ENCODE peak calls at places on chromosomes 2 and 18, in seven cellular contexts. One of them, this sample, is unnamed.

GRCh38 chr2:232636788-232637420 is 3.5 kb downstream of the EFHD1 start:
- DNase-seq in breast epithelium: no peak
- DNase-seq in WTC11: no peak
- DNase-seq in BJ: no peak
- DNase-seq in mammary epithelial cell: no peak
- DNase-seq in cardiac fibroblast: no peak
- DNase-seq in mesothelial cell of epicardium: no peak
- DNase-seq in this sample: no peak

GRCh38 chr2:36352024-36352398 is 3.6 kb upstream of the CRIM1 start:
- DNase-seq in breast epithelium: no peak
- DNase-seq in WTC11: no peak
- DNase-seq in BJ: no peak
- DNase-seq in mammary epithelial cell: no peak
- DNase-seq in cardiac fibroblast: peak; percentile 76
- DNase-seq in mesothelial cell of epicardium: no peak
- DNase-seq in this sample: no peak

GRCh38 chr18:3321133-3321812 is 59.3 kb downstream of the MYL12B start:
- DNase-seq in breast epithelium: no peak
- DNase-seq in WTC11: no peak
- DNase-seq in BJ: no peak
- DNase-seq in mammary epithelial cell: peak; percentile 96
- DNase-seq in cardiac fibroblast: peak; percentile 99
- DNase-seq in mesothelial cell of epicardium: no peak
- DNase-seq in this sample: no peak

GRCh38 chr2:100273387-100273786 is 48.9 kb downstream of the LONRF2 start:
- DNase-seq in breast epithelium: no peak
- DNase-seq in WTC11: no peak
- DNase-seq in BJ: no peak
- DNase-seq in mammary epithelial cell: no peak
- DNase-seq in cardiac fibroblast: no peak
- DNase-seq in mesothelial cell of epicardium: no peak
- DNase-seq in this sample: no peak

GRCh38 chr2:158599609-158600008 is 142.9 kb downstream of the PKP4 start:
- DNase-seq in breast epithelium: no peak
- DNase-seq in WTC11: no peak
- DNase-seq in BJ: no peak
- DNase-seq in mammary epithelial cell: peak; percentile 16
- DNase-seq in cardiac fibroblast: peak; percentile 8
- DNase-seq in mesothelial cell of epicardium: no peak
- DNase-seq in this sample: no peak

GRCh38 chr18:10120622-10121021 is 206.8 kb downstream of the VAPA start:
- DNase-seq in breast epithelium: no peak
- DNase-seq in WTC11: no peak
- DNase-seq in BJ: no peak
- DNase-seq in mammary epithelial cell: no peak
- DNase-seq in cardiac fibroblast: no peak
- DNase-seq in mesothelial cell of epicardium: no peak
- DNase-seq in this sample: no peak

GRCh38 chr2:153811516-153811915 is 60.2 kb upstream of the GALNT13 start:
- DNase-seq in breast epithelium: no peak
- DNase-seq in WTC11: no peak
- DNase-seq in BJ: no peak
- DNase-seq in mammary epithelial cell: no peak
- DNase-seq in cardiac fibroblast: no peak
- DNase-seq in mesothelial cell of epicardium: no peak
- DNase-seq in this sample: no peak

GRCh38 chr2:63057249-63058148 is 6.9 kb downstream of the OTX1 start:
- DNase-seq in breast epithelium: no peak
- DNase-seq in WTC11: peak; percentile 18
- DNase-seq in BJ: no peak
- DNase-seq in mammary epithelial cell: no peak
- DNase-seq in cardiac fibroblast: no peak
- DNase-seq in mesothelial cell of epicardium: no peak
- DNase-seq in this sample: no peak

GRCh38 chr2:230170532-230170931 is 49.3 kb downstream of the SP110 start:
- DNase-seq in breast epithelium: no peak
- DNase-seq in WTC11: no peak
- DNase-seq in BJ: no peak
- DNase-seq in mammary epithelial cell: no peak
- DNase-seq in cardiac fibroblast: peak; percentile 24
- DNase-seq in mesothelial cell of epicardium: no peak
- DNase-seq in this sample: no peak

GRCh38 chr18:74249181-74249968 is 42.4 kb downstream of the CYB5A start:
- DNase-seq in breast epithelium: no peak
- DNase-seq in WTC11: no peak
- DNase-seq in BJ: no peak
- DNase-seq in mammary epithelial cell: peak; percentile 2
- DNase-seq in cardiac fibroblast: peak; percentile 95
- DNase-seq in mesothelial cell of epicardium: no peak
- DNase-seq in this sample: no peak

GRCh38 chr18:47373465-47373864 is 122.0 kb upstream of the SKOR2 start:
- DNase-seq in breast epithelium: no peak
- DNase-seq in WTC11: no peak
- DNase-seq in BJ: no peak
- DNase-seq in mammary epithelial cell: no peak
- DNase-seq in cardiac fibroblast: no peak
- DNase-seq in mesothelial cell of epicardium: no peak
- DNase-seq in this sample: no peak

GRCh38 chr2:69013123-69013836 is at the start of gene ANTXR1:
- DNase-seq in breast epithelium: peak; percentile 41
- DNase-seq in WTC11: peak; percentile 69
- DNase-seq in BJ: no peak
- DNase-seq in mammary epithelial cell: peak; percentile 75
- DNase-seq in cardiac fibroblast: peak; percentile 83
- DNase-seq in mesothelial cell of epicardium: peak; percentile 34
- DNase-seq in this sample: peak; percentile 74

GRCh38 chr2:29055586-29055985 is 18.7 kb downstream of the PCARE start:
- DNase-seq in breast epithelium: no peak
- DNase-seq in WTC11: no peak
- DNase-seq in BJ: no peak
- DNase-seq in mammary epithelial cell: no peak
- DNase-seq in cardiac fibroblast: no peak
- DNase-seq in mesothelial cell of epicardium: no peak
- DNase-seq in this sample: no peak

GRCh38 chr2:42999391-42999811 is 207.0 kb upstream of the HAAO start:
- DNase-seq in breast epithelium: peak; percentile 10
- DNase-seq in WTC11: no peak
- DNase-seq in BJ: no peak
- DNase-seq in mammary epithelial cell: no peak
- DNase-seq in cardiac fibroblast: no peak
- DNase-seq in mesothelial cell of epicardium: no peak
- DNase-seq in this sample: no peak

GRCh38 chr2:170815746-170816498 is 765 bp upstream of the GAD1 start:
- DNase-seq in breast epithelium: no peak
- DNase-seq in WTC11: peak; percentile 90
- DNase-seq in BJ: no peak
- DNase-seq in mammary epithelial cell: peak; percentile 64
- DNase-seq in cardiac fibroblast: peak; percentile 50
- DNase-seq in mesothelial cell of epicardium: peak; percentile 72
- DNase-seq in this sample: no peak

GRCh38 chr18:50981381-50981780 is 13.5 kb downstream of the ELAC1 start:
- DNase-seq in breast epithelium: no peak
- DNase-seq in WTC11: no peak
- DNase-seq in BJ: peak; percentile 4
- DNase-seq in mammary epithelial cell: no peak
- DNase-seq in cardiac fibroblast: no peak
- DNase-seq in mesothelial cell of epicardium: no peak
- DNase-seq in this sample: no peak

GRCh38 chr18:43893001-43893637 is 615.8 kb upstream of the SYT4 start:
- DNase-seq in breast epithelium: no peak
- DNase-seq in WTC11: no peak
- DNase-seq in BJ: peak; percentile 82
- DNase-seq in mammary epithelial cell: peak; percentile 92
- DNase-seq in cardiac fibroblast: peak; percentile 88
- DNase-seq in mesothelial cell of epicardium: no peak
- DNase-seq in this sample: no peak

GRCh38 chr2:37283207-37283606 is 41.4 kb downstream of the PRKD3 start:
- DNase-seq in breast epithelium: no peak
- DNase-seq in WTC11: no peak
- DNase-seq in BJ: peak; percentile 45
- DNase-seq in mammary epithelial cell: peak; percentile 71
- DNase-seq in cardiac fibroblast: peak; percentile 94
- DNase-seq in mesothelial cell of epicardium: no peak
- DNase-seq in this sample: no peak

GRCh38 chr18:8362863-8363262 is 246.4 kb upstream of the RAB12 start:
- DNase-seq in breast epithelium: no peak
- DNase-seq in WTC11: no peak
- DNase-seq in BJ: no peak
- DNase-seq in mammary epithelial cell: no peak
- DNase-seq in cardiac fibroblast: no peak
- DNase-seq in mesothelial cell of epicardium: no peak
- DNase-seq in this sample: no peak

GRCh38 chr2:143685439-143686078 is 556.3 kb downstream of the ARHGAP15 start:
- DNase-seq in breast epithelium: no peak
- DNase-seq in WTC11: no peak
- DNase-seq in BJ: no peak
- DNase-seq in mammary epithelial cell: no peak
- DNase-seq in cardiac fibroblast: no peak
- DNase-seq in mesothelial cell of epicardium: no peak
- DNase-seq in this sample: no peak

GRCh38 chr18:9741821-9742541 is 33.9 kb downstream of the RAB31 start:
- DNase-seq in breast epithelium: no peak
- DNase-seq in WTC11: peak; percentile 33
- DNase-seq in BJ: no peak
- DNase-seq in mammary epithelial cell: no peak
- DNase-seq in cardiac fibroblast: peak; percentile 88
- DNase-seq in mesothelial cell of epicardium: no peak
- DNase-seq in this sample: no peak

GRCh38 chr18:39485696-39486095 is 1920.1 kb upstream of the CELF4 start:
- DNase-seq in breast epithelium: no peak
- DNase-seq in WTC11: no peak
- DNase-seq in BJ: no peak
- DNase-seq in mammary epithelial cell: no peak
- DNase-seq in cardiac fibroblast: peak; percentile 1
- DNase-seq in mesothelial cell of epicardium: no peak
- DNase-seq in this sample: no peak

GRCh38 chr2:220096406-220096805 is 469.0 kb downstream of the SLC4A3 start:
- DNase-seq in breast epithelium: no peak
- DNase-seq in WTC11: no peak
- DNase-seq in BJ: no peak
- DNase-seq in mammary epithelial cell: no peak
- DNase-seq in cardiac fibroblast: no peak
- DNase-seq in mesothelial cell of epicardium: no peak
- DNase-seq in this sample: no peak

GRCh38 chr18:3675446-3675845 is 225.5 kb downstream of the TGIF1 start:
- DNase-seq in breast epithelium: no peak
- DNase-seq in WTC11: no peak
- DNase-seq in BJ: no peak
- DNase-seq in mammary epithelial cell: peak; percentile 59
- DNase-seq in cardiac fibroblast: peak; percentile 33
- DNase-seq in mesothelial cell of epicardium: no peak
- DNase-seq in this sample: no peak

GRCh38 chr18:78822171-78822570 is 157.4 kb upstream of the SALL3 start:
- DNase-seq in breast epithelium: no peak
- DNase-seq in WTC11: no peak
- DNase-seq in BJ: no peak
- DNase-seq in mammary epithelial cell: no peak
- DNase-seq in cardiac fibroblast: no peak
- DNase-seq in mesothelial cell of epicardium: no peak
- DNase-seq in this sample: peak; percentile 54

GRCh38 chr2:238771193-238771592 is 76.7 kb upstream of the TWIST2 start:
- DNase-seq in breast epithelium: no peak
- DNase-seq in WTC11: no peak
- DNase-seq in BJ: no peak
- DNase-seq in mammary epithelial cell: no peak
- DNase-seq in cardiac fibroblast: peak; percentile 54
- DNase-seq in mesothelial cell of epicardium: no peak
- DNase-seq in this sample: no peak

GRCh38 chr18:26721876-26722581 is 143.5 kb downstream of the AQP4 start:
- DNase-seq in breast epithelium: no peak
- DNase-seq in WTC11: no peak
- DNase-seq in BJ: no peak
- DNase-seq in mammary epithelial cell: no peak
- DNase-seq in cardiac fibroblast: no peak
- DNase-seq in mesothelial cell of epicardium: no peak
- DNase-seq in this sample: no peak

GRCh38 chr2:189363559-189363958 is 77.7 kb upstream of the WDR75 start:
- DNase-seq in breast epithelium: no peak
- DNase-seq in WTC11: no peak
- DNase-seq in BJ: peak; percentile 4
- DNase-seq in mammary epithelial cell: peak; percentile 62
- DNase-seq in cardiac fibroblast: peak; percentile 77
- DNase-seq in mesothelial cell of epicardium: no peak
- DNase-seq in this sample: no peak

GRCh38 chr18:56413862-56414261 is 224.5 kb downstream of the TXNL1 start:
- DNase-seq in breast epithelium: no peak
- DNase-seq in WTC11: peak; percentile 40
- DNase-seq in BJ: no peak
- DNase-seq in mammary epithelial cell: no peak
- DNase-seq in cardiac fibroblast: no peak
- DNase-seq in mesothelial cell of epicardium: no peak
- DNase-seq in this sample: no peak

GRCh38 chr2:220969348-220969747 is 602.8 kb downstream of the EPHA4 start:
- DNase-seq in breast epithelium: no peak
- DNase-seq in WTC11: no peak
- DNase-seq in BJ: no peak
- DNase-seq in mammary epithelial cell: peak; percentile 61
- DNase-seq in cardiac fibroblast: no peak
- DNase-seq in mesothelial cell of epicardium: no peak
- DNase-seq in this sample: no peak

GRCh38 chr2:176814740-176815367 is 397.7 kb upstream of the HNRNPA3 start:
- DNase-seq in breast epithelium: no peak
- DNase-seq in WTC11: no peak
- DNase-seq in BJ: peak; percentile 0
- DNase-seq in mammary epithelial cell: no peak
- DNase-seq in cardiac fibroblast: peak; percentile 34
- DNase-seq in mesothelial cell of epicardium: no peak
- DNase-seq in this sample: no peak
- TF ChIP-seq CTCF in breast epithelium: peak; percentile 60
- TF ChIP-seq CTCF in WTC11: peak; percentile 44
- TF ChIP-seq CTCF in BJ: peak; percentile 46
- TF ChIP-seq CTCF in mammary epithelial cell: peak; percentile 39
- TF ChIP-seq CTCF in cardiac fibroblast: peak; percentile 31
- TF ChIP-seq CTCF in mesothelial cell of epicardium: peak; percentile 79
- TF ChIP-seq CTCF in this sample: peak; percentile 85

GRCh38 chr18:69943021-69943420 is 4.7 kb downstream of the CD226 start:
- DNase-seq in breast epithelium: no peak
- DNase-seq in WTC11: no peak
- DNase-seq in BJ: no peak
- DNase-seq in mammary epithelial cell: no peak
- DNase-seq in cardiac fibroblast: peak; percentile 7
- DNase-seq in mesothelial cell of epicardium: no peak
- DNase-seq in this sample: no peak
- TF ChIP-seq CTCF in breast epithelium: no peak
- TF ChIP-seq CTCF in WTC11: no peak
- TF ChIP-seq CTCF in BJ: no peak
- TF ChIP-seq CTCF in mammary epithelial cell: no peak
- TF ChIP-seq CTCF in cardiac fibroblast: peak; percentile 33
- TF ChIP-seq CTCF in mesothelial cell of epicardium: no peak
- TF ChIP-seq CTCF in this sample: no peak

GRCh38 chr18:59275406-59275949 is 2.2 kb upstream of the RAX start:
- DNase-seq in breast epithelium: no peak
- DNase-seq in WTC11: no peak
- DNase-seq in BJ: no peak
- DNase-seq in mammary epithelial cell: no peak
- DNase-seq in cardiac fibroblast: no peak
- DNase-seq in mesothelial cell of epicardium: no peak
- DNase-seq in this sample: no peak
- TF ChIP-seq CTCF in breast epithelium: no peak
- TF ChIP-seq CTCF in WTC11: no peak
- TF ChIP-seq CTCF in BJ: no peak
- TF ChIP-seq CTCF in mammary epithelial cell: no peak
- TF ChIP-seq CTCF in cardiac fibroblast: no peak
- TF ChIP-seq CTCF in mesothelial cell of epicardium: no peak
- TF ChIP-seq CTCF in this sample: no peak

GRCh38 chr2:74001781-74002514 is 17.2 kb downstream of the TET3 start:
- DNase-seq in breast epithelium: no peak
- DNase-seq in WTC11: no peak
- DNase-seq in BJ: no peak
- DNase-seq in mammary epithelial cell: no peak
- DNase-seq in cardiac fibroblast: peak; percentile 39
- DNase-seq in mesothelial cell of epicardium: no peak
- DNase-seq in this sample: no peak
- TF ChIP-seq CTCF in breast epithelium: no peak
- TF ChIP-seq CTCF in WTC11: no peak
- TF ChIP-seq CTCF in BJ: no peak
- TF ChIP-seq CTCF in mammary epithelial cell: no peak
- TF ChIP-seq CTCF in cardiac fibroblast: peak; percentile 4
- TF ChIP-seq CTCF in mesothelial cell of epicardium: no peak
- TF ChIP-seq CTCF in this sample: no peak